ENCODE peak calls at places on chromosome 17, in seven cellular contexts. One of them, this sample, is unnamed.

GRCh38 chr17:40542562-40543411 is 22.5 kb downstream of the CCR7 start:
- DNase-seq in heart right ventricle: peak
- DNase-seq in activated B cell treated with CpG ODN at 0.5 μM for 24 hours: peak
- DNase-seq in hippocampal formation: no peak
- DNase-seq in DND-41: no peak
- DNase-seq in BJ: peak
- DNase-seq in EL: peak
- DNase-seq in this sample: no peak

GRCh38 chr17:40558651-40559015 is 6.6 kb downstream of the CCR7 start:
- DNase-seq in activated B cell treated with CpG ODN at 0.5 μM for 24 hours: no peak
- DNase-seq in BJ: no peak
- DNase-seq in hippocampal formation: no peak
- DNase-seq in heart right ventricle: no peak
- DNase-seq in DND-41: no peak
- DNase-seq in EL: no peak
- DNase-seq in this sample: no peak

GRCh38 chr17:28705728-28706334 is 5.9 kb downstream of the PROCA1 start:
- DNase-seq in BJ: no peak
- DNase-seq in DND-41: no peak
- DNase-seq in heart right ventricle: no peak
- DNase-seq in EL: no peak
- DNase-seq in hippocampal formation: no peak
- DNase-seq in activated B cell treated with CpG ODN at 0.5 μM for 24 hours: no peak
- DNase-seq in this sample: no peak

GRCh38 chr17:50174444-50174843 is 8.6 kb downstream of the SGCA start:
- DNase-seq in activated B cell treated with CpG ODN at 0.5 μM for 24 hours: no peak
- DNase-seq in BJ: no peak
- DNase-seq in heart right ventricle: no peak
- DNase-seq in DND-41: no peak
- DNase-seq in hippocampal formation: no peak
- DNase-seq in EL: no peak
- DNase-seq in this sample: no peak

GRCh38 chr17:76884995-76885896 is 17.0 kb downstream of the MGAT5B start:
- DNase-seq in activated B cell treated with CpG ODN at 0.5 μM for 24 hours: no peak
- DNase-seq in heart right ventricle: no peak
- DNase-seq in hippocampal formation: no peak
- DNase-seq in BJ: no peak
- DNase-seq in EL: no peak
- DNase-seq in DND-41: no peak
- DNase-seq in this sample: no peak

GRCh38 chr17:28145348-28145747 is 102.9 kb downstream of the NLK start:
- DNase-seq in DND-41: no peak
- DNase-seq in activated B cell treated with CpG ODN at 0.5 μM for 24 hours: no peak
- DNase-seq in BJ: peak
- DNase-seq in hippocampal formation: no peak
- DNase-seq in heart right ventricle: no peak
- DNase-seq in EL: peak
- DNase-seq in this sample: peak

GRCh38 chr17:48970224-48970623 is 1.8 kb upstream of the GIP start:
- DNase-seq in activated B cell treated with CpG ODN at 0.5 μM for 24 hours: no peak
- DNase-seq in hippocampal formation: no peak
- DNase-seq in EL: no peak
- DNase-seq in BJ: no peak
- DNase-seq in heart right ventricle: no peak
- DNase-seq in DND-41: no peak
- DNase-seq in this sample: no peak

GRCh38 chr17:62140836-62141235 is 75.8 kb upstream of the MED13 start:
- DNase-seq in DND-41: no peak
- DNase-seq in activated B cell treated with CpG ODN at 0.5 μM for 24 hours: no peak
- DNase-seq in BJ: no peak
- DNase-seq in heart right ventricle: no peak
- DNase-seq in EL: no peak
- DNase-seq in hippocampal formation: no peak
- DNase-seq in this sample: no peak

GRCh38 chr17:68057531-68057952 is 22.0 kb downstream of the KPNA2 start:
- DNase-seq in BJ: no peak
- DNase-seq in DND-41: peak
- DNase-seq in heart right ventricle: no peak
- DNase-seq in hippocampal formation: no peak
- DNase-seq in activated B cell treated with CpG ODN at 0.5 μM for 24 hours: no peak
- DNase-seq in EL: peak
- DNase-seq in this sample: no peak

GRCh38 chr17:29089601-29090044 is 46.7 kb downstream of the PIPOX start:
- DNase-seq in EL: no peak
- DNase-seq in hippocampal formation: peak
- DNase-seq in DND-41: no peak
- DNase-seq in heart right ventricle: no peak
- DNase-seq in BJ: no peak
- DNase-seq in activated B cell treated with CpG ODN at 0.5 μM for 24 hours: no peak
- DNase-seq in this sample: no peak

This sample was measured in HFF-Myc.